ENCODE peak calls at places on chromosomes 5 and 9, in four cellular contexts. V is naive thymus-derived CD4-positive, alpha-beta T cell; D is AG04450; U is CD4-positive, alpha-beta T cell. X is an unnamed sample.

GRCh38 chr5:17620627-17621026 is 10.4 kb downstream of the TAF11L12 start:
- DNase-seq in U (no peak), D (no peak), V (no peak), X (no peak)

GRCh38 chr5:68295772-68296171 is 80.2 kb downstream of the PIK3R1 start:
- DNase-seq in D (no peak), V (no peak), U (no peak), X (no peak)

GRCh38 chr5:133612021-133612860 is at the start of gene FSTL4:
- DNase-seq in U (no peak), D (no peak), V (no peak), X (no peak)

GRCh38 chr5:81105261-81105877 is 127.8 kb upstream of the CKMT2 start:
- DNase-seq in D (no peak), V (no peak), U (no peak), X (no peak)

GRCh38 chr9:2125909-2126308 is 110.8 kb downstream of the SMARCA2 start:
- DNase-seq in V (no peak), U (no peak), D (no peak), X (no peak)

GRCh38 chr9:15423328-15423985 is 781 bp downstream of the SNAPC3 start:
- DNase-seq in V (peak), U (no peak), D (no peak), X (no peak)

GRCh38 chr9:22142681-22143080 is 133.6 kb upstream of the CDKN2B start:
- DNase-seq in D (no peak), U (no peak), V (no peak), X (no peak)

GRCh38 chr9:4334439-4334838 is 34.6 kb upstream of the GLIS3 start:
- DNase-seq in U (no peak), V (no peak), D (no peak), X (no peak)

GRCh38 chr5:148926207-148926606 is 99.8 kb downstream of the ADRB2 start:
- DNase-seq in V (no peak), U (no peak), D (no peak), X (no peak)

GRCh38 chr5:151923865-151924264 is 786 bp downstream of the GLRA1 start:
- DNase-seq in V (no peak), D (no peak), U (no peak), X (no peak)

GRCh38 chr5:132064738-132065331 is 4.4 kb downstream of the IL3 start:
- DNase-seq in D (peak), U (peak), V (peak), X (peak)

GRCh38 chr9:5557606-5558587 is 47.6 kb downstream of the PDCD1LG2 start:
- DNase-seq in D (no peak), U (peak), V (peak), X (no peak)

GRCh38 chr9:93677061-93677571 is 100.7 kb downstream of the PHF2 start:
- DNase-seq in U (no peak), V (no peak), D (no peak), X (no peak)

GRCh38 chr5:85814596-85814995 is 803.1 kb upstream of the COX7C start:
- DNase-seq in V (no peak), D (no peak), U (no peak), X (no peak)

GRCh38 chr9:21906878-21907277 is 87.3 kb downstream of the CDKN2A start:
- DNase-seq in U (no peak), D (peak), V (no peak), X (no peak)

GRCh38 chr9:133184971-133185370 is 21.3 kb upstream of the GBGT1 start:
- DNase-seq in V (peak), D (peak), U (no peak), X (no peak)

GRCh38 chr9:109477269-109478203 is 20.6 kb downstream of the PTPN3 start:
- DNase-seq in V (no peak), U (no peak), D (no peak), X (no peak)

GRCh38 chr9:32705059-32705458 is 69.6 kb upstream of the TAF1L start:
- DNase-seq in U (no peak), V (no peak), D (no peak), X (no peak)

GRCh38 chr5:133934822-133935793 is 33.3 kb downstream of the C5orf15 start:
- DNase-seq in V (no peak), U (no peak), D (no peak), X (no peak)

GRCh38 chr5:149824851-149825250 is 94.7 kb downstream of the PPARGC1B start:
- DNase-seq in U (no peak), D (no peak), V (no peak), X (no peak)

GRCh38 chr5:123157797-123158528 is 68.9 kb downstream of the PRDM6 start:
- DNase-seq in V (no peak), D (peak), U (no peak), X (peak)

GRCh38 chr5:38872826-38873225 is 27.0 kb downstream of the OSMR start:
- DNase-seq in D (no peak), V (no peak), U (no peak), X (no peak)

GRCh38 chr5:106417163-106417562 is 1253.6 kb downstream of the EFNA5 start:
- DNase-seq in D (no peak), U (no peak), V (no peak), X (no peak)

GRCh38 chr9:131274674-131275331 is 1.5 kb downstream of the FAM78A start:
- DNase-seq in U (no peak), V (no peak), D (no peak), X (no peak)

GRCh38 chr9:14322211-14323082 is 8.5 kb upstream of the NFIB start:
- DNase-seq in U (peak), V (peak), D (no peak), X (peak)

GRCh38 chr9:14326264-14326826 is 12.4 kb upstream of the NFIB start:
- DNase-seq in D (no peak), V (no peak), U (no peak), X (no peak)

GRCh38 chr9:33165263-33166151 is 1.6 kb downstream of the B4GALT1 start:
- DNase-seq in U (no peak), D (no peak), V (peak), X (no peak)

GRCh38 chr5:172586118-172587060 is 54.7 kb upstream of the NEURL1B start:
- DNase-seq in V (no peak), D (no peak), U (no peak), X (no peak)

GRCh38 chr5:103929310-103930003 is 366.9 kb upstream of the NUDT12 start:
- DNase-seq in D (no peak), U (no peak), V (no peak), X (no peak)

GRCh38 chr5:143405063-143405746 is 1.7 kb upstream of the NR3C1 start:
- DNase-seq in D (peak), U (peak), V (peak), X (peak)

GRCh38 chr5:85049020-85049419 is 664.3 kb upstream of the EDIL3 start:
- DNase-seq in D (peak), V (no peak), U (no peak), X (peak)

GRCh38 chr5:135318037-135318436 is 81.0 kb downstream of the MACROH2A1 start:
- DNase-seq in V (no peak), D (no peak), U (no peak), X (no peak)

GRCh38 chr9:121927636-121928035 is 165.5 kb downstream of the TTLL11 start:
- DNase-seq in V (no peak), D (no peak), U (no peak), X (no peak)

GRCh38 chr5:68771747-68772146 is 322.1 kb upstream of the SLC30A5 start:
- DNase-seq in U (no peak), D (no peak), V (no peak), X (no peak)

GRCh38 chr5:145797336-145797735 is 37.8 kb downstream of the PRELID2 start:
- DNase-seq in V (no peak), D (no peak), U (no peak), X (no peak)

GRCh38 chr5:111252799-111253564 is 28.8 kb downstream of the CAMK4 start:
- DNase-seq in U (no peak), D (no peak), V (no peak), X (no peak)